ENCODE peak calls at places on chromosomes 13 and 19, in six cellular contexts. D, G, B, M, Q and Y are unnamed samples.

GRCh38 chr19:9801976-9802375 is 16.9 kb downstream of the FBXL12 start:
- DNase-seq in D (no peak), G (no peak), B (no peak), M (no peak), Q (no peak), Y (no peak)

GRCh38 chr19:8468761-8469458 is 24.1 kb downstream of the HNRNPM start:
- DNase-seq in D (no peak), G (no peak), B (no peak), M (no peak), Q (no peak), Y (no peak)

GRCh38 chr13:59750860-59751259 is 412.9 kb downstream of the DIAPH3 start:
- DNase-seq in D (peak), G (peak), B (no peak), M (peak), Q (no peak), Y (no peak)

GRCh38 chr19:55115446-55116065 is 1.9 kb downstream of the PPP1R12C start:
- DNase-seq in D (no peak), G (no peak), B (no peak), M (no peak), Q (peak), Y (no peak)

GRCh38 chr19:40444181-40445005 is at the start of gene SERTAD3:
- DNase-seq in D (peak), G (peak), B (peak), M (peak), Q (peak), Y (peak)

GRCh38 chr19:46818812-46819211 is 30.4 kb upstream of the SLC1A5 start:
- DNase-seq in D (no peak), G (no peak), B (no peak), M (no peak), Q (no peak), Y (no peak)

GRCh38 chr13:52851153-52851962 is 2.9 kb upstream of the PCDH8 start:
- DNase-seq in D (peak), G (peak), B (no peak), M (no peak), Q (no peak), Y (no peak)

GRCh38 chr13:47126432-47126831 is 229.6 kb upstream of the HTR2A start:
- DNase-seq in D (no peak), G (peak), B (no peak), M (no peak), Q (no peak), Y (no peak)

GRCh38 chr19:17264641-17264979 is at the start of gene USHBP1:
- DNase-seq in D (no peak), G (no peak), B (no peak), M (no peak), Q (peak), Y (no peak)

GRCh38 chr19:16168465-16169081 is 4.8 kb downstream of the CIB3 start:
- DNase-seq in D (no peak), G (no peak), B (no peak), M (no peak), Q (no peak), Y (no peak)

GRCh38 chr19:7547153-7547552 is 11.6 kb downstream of the PNPLA6 start:
- DNase-seq in D (no peak), G (no peak), B (no peak), M (no peak), Q (no peak), Y (no peak)

GRCh38 chr19:41795031-41795461 is 1.3 kb upstream of the CEACAM3 start:
- DNase-seq in D (peak), G (peak), B (no peak), M (no peak), Q (no peak), Y (no peak)

GRCh38 chr19:43488179-43488578 is 16.4 kb downstream of the PHLDB3 start:
- DNase-seq in D (no peak), G (no peak), B (peak), M (no peak), Q (no peak), Y (no peak)

GRCh38 chr19:43489310-43489709 is 15.2 kb downstream of the PHLDB3 start:
- DNase-seq in D (no peak), G (no peak), B (no peak), M (no peak), Q (no peak), Y (no peak)

GRCh38 chr19:43489979-43490599 is 14.5 kb downstream of the PHLDB3 start:
- DNase-seq in D (no peak), G (no peak), B (no peak), M (no peak), Q (no peak), Y (no peak)

GRCh38 chr19:43483281-43483680 is 17.9 kb upstream of the LYPD3 start:
- DNase-seq in D (no peak), G (no peak), B (no peak), M (no peak), Q (no peak), Y (no peak)

DNA sequence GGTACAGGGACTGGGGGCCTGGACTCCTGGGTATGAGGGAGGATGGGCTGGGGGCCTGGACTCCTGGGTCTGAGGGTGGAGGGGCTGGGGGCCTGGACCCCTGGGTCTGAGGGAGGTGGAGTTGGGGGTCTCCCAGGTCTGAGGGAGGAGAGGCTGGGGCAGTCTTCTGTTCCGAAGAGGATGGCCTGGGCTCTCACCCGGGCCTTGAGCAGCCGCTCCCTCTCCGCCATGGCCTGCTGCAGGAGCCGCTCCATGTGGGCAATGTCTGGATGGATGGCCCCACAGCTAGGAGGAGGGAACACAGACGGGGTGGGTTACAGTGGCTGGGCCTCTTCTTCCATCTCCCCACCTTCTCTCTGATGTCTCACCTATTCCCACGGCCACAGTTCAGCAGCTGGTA is 18.1 kb downstream of the PHLDB3 start:
- DNase-seq in D (no peak), G (no peak), B (peak), M (no peak), Q (no peak), Y (no peak)
- TF ChIP-seq CTCF in D (no peak), G (no peak), B (no peak), M (no peak), Q (no peak), Y (no peak)

GRCh38 chr19:33406521-33407139 is 33.1 kb downstream of the CEBPG start:
- DNase-seq in D (peak), G (peak), B (peak), M (no peak), Q (peak), Y (peak)

GRCh38 chr19:33407716-33408115 is 34.2 kb downstream of the CEBPG start:
- DNase-seq in D (no peak), G (no peak), B (no peak), M (no peak), Q (peak), Y (no peak)

GRCh38 chr19:33405491-33406461 is 32.3 kb downstream of the CEBPG start:
- DNase-seq in D (no peak), G (no peak), B (no peak), M (no peak), Q (peak), Y (no peak)

GRCh38 chr19:33408116-33408515 is 34.6 kb downstream of the CEBPG start:
- DNase-seq in D (no peak), G (no peak), B (no peak), M (no peak), Q (peak), Y (no peak)

DNA sequence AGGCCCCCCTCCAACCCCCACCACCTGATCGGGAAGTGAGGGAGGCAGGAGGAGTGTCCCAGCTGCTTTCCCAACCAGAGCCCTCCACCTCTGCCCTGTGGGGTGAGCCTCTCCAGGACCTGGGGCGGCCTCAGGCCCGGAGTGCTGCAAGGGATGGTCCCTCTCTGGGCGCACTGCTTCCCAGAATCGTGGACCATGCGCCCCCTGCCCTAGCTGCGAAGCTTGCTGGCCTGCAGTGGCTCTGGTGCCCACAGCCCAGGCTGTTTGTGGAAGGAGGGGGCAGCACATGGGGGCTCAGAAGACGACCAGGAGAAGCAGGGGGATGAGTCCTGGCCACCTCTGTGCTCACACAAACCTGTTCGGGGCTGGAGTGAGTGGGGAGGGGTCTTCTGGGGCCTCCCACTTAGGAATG is 33.6 kb downstream of the CEBPG start:
- DNase-seq in D (no peak), G (no peak), B (no peak), M (no peak), Q (peak), Y (no peak)
- TF ChIP-seq CTCF in D (no peak), G (no peak), B (no peak), M (no peak), Q (no peak), Y (no peak)

GRCh38 chr19:2461751-2462634 is 5.2 kb upstream of the LMNB2 start:
- DNase-seq in D (peak), G (peak), B (peak), M (no peak), Q (peak), Y (peak)
- TF ChIP-seq CTCF in D (peak), G (peak), B (no peak), M (peak), Q (no peak), Y (peak)

GRCh38 chr19:57466489-57466888 is 9.5 kb upstream of the VN1R1 start:
- DNase-seq in D (no peak), G (no peak), B (no peak), M (no peak), Q (peak), Y (no peak)

DNA sequence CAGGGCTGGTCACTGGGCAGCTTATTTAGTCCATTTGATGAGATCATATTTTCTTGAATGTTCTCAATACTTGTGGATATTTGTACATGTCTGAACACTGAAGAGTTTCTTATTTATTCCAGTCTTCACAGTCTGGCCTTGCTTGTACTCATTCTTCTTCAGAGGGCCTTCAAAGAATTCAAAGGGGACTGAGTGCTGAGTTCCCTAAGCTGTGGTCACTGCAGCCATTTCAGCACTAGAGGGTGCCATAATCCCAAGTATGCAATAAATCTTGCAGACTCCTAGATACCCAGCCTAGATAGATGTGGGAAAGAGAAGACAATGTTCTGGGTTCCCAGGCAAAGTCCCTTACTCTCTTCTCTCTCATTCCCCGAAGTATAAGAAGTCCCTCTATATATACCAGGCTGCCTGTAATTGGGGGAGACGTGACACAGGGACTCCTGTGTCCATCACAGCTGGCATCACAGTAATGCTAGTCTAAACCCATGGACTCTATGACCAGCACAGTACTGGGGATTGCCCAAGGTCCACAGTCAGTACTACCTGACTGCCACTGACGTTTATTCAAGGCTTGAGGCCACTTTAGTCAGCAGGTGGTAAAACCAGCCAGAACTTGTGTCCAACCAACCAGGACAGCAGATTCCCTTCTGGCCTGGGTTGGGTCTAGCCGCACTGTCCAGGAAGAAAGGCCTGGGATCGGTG is 8.9 kb upstream of the VN1R1 start:
- DNase-seq in D (no peak), G (peak), B (no peak), M (no peak), Q (no peak), Y (no peak)
- TF ChIP-seq CTCF in D (peak), G (peak), B (no peak), M (peak), Q (no peak), Y (no peak)